ENCODE peak calls at places on chromosomes 13 and 19, in four cellular contexts. N, F, G and H are unnamed samples. For H3K9me3, the result is how much of the 10 kb centered on the place peaks cover.

GRCh38 chr13:65112123-65113075 is 2117.7 kb downstream of the PCDH9 start:
- DNase-seq in G (no peak), F (no peak), N (no peak), H (no peak)

GRCh38 chr19:48681127-48681470 is 8.3 kb upstream of the NTN5 start:
- DNase-seq in F (no peak), G (no peak), N (no peak), H (no peak)

GRCh38 chr19:51600940-51601575 is 29.1 kb downstream of the SIGLEC5 start:
- DNase-seq in F (peak), G (peak), N (no peak), H (no peak)

GRCh38 chr13:101544979-101545378 is 92.5 kb downstream of the ITGBL1 start:
- DNase-seq in G (no peak), F (no peak), N (no peak), H (no peak)

GRCh38 chr13:113926301-113926761 is 47.5 kb downstream of the C13orf46 start:
- DNase-seq in G (no peak), F (no peak), N (no peak), H (no peak)

GRCh38 chr13:52827839-52828238 is 20.6 kb downstream of the PCDH8 start:
- DNase-seq in F (peak), G (no peak), N (no peak), H (no peak)

GRCh38 chr19:42512130-42512636 is 16.1 kb downstream of the CEACAM1 start:
- DNase-seq in N (no peak), F (no peak), G (no peak), H (no peak)

GRCh38 chr19:51511353-51511752 is 9.8 kb upstream of the SIGLEC12 start:
- DNase-seq in N (no peak), F (no peak), G (no peak), H (no peak)

GRCh38 chr19:13797870-13798269 is 2.6 kb downstream of the ZSWIM4 start:
- DNase-seq in G (no peak), F (no peak), N (no peak), H (no peak)

GRCh38 chr19:38483016-38483630 is 49.6 kb downstream of the RYR1 start:
- DNase-seq in F (peak), G (no peak), N (no peak), H (no peak)

GRCh38 chr19:33902395-33902794 is 105.7 kb downstream of the KCTD15 start:
- DNase-seq in F (no peak), N (no peak), G (no peak), H (no peak)

GRCh38 chr13:32894589-32895001 is 121.6 kb upstream of the KL start:
- DNase-seq in G (no peak), F (no peak), N (no peak), H (no peak)

GRCh38 chr19:47280183-47280797 is 5.6 kb downstream of the INAFM1 start:
- DNase-seq in N (no peak), G (no peak), F (no peak), H (peak)

GRCh38 chr19:14383556-14383897 is 2.3 kb downstream of the ADGRE5 start:
- DNase-seq in G (no peak), F (no peak), N (no peak), H (no peak)

GRCh38 chr13:74575729-74576125 is 441.5 kb upstream of the KLF12 start:
- DNase-seq in N (peak), F (peak), G (peak), H (peak)

GRCh38 chr13:103190841-103191240 is 124.6 kb upstream of the SLC10A2 start:
- DNase-seq in N (no peak), G (no peak), F (no peak), H (no peak)

GRCh38 chr19:10211691-10212090 is 16.9 kb upstream of the DNMT1 start:
- DNase-seq in F (no peak), N (no peak), G (no peak), H (no peak)

GRCh38 chr19:41554902-41555301 is 21.1 kb upstream of the CEACAM21 start:
- DNase-seq in N (no peak), F (no peak), G (no peak), H (peak)

GRCh38 chr13:79525051-79525450 is 44.1 kb downstream of the NDFIP2 start:
- DNase-seq in G (no peak), N (no peak), F (no peak), H (no peak)

GRCh38 chr13:39586956-39587605 is 15.9 kb downstream of the LHFPL6 start:
- DNase-seq in G (no peak), F (no peak), N (no peak), H (no peak)

GRCh38 chr13:30196025-30196424 is 111.3 kb downstream of the KATNAL1 start:
- DNase-seq in G (no peak), F (no peak), N (no peak), H (no peak)

GRCh38 chr13:113819341-113819730 is 44.5 kb downstream of the GAS6 start:
- DNase-seq in F (peak), G (no peak), N (no peak), H (no peak)

GRCh38 chr13:44140146-44140545 is 233.5 kb upstream of the SERP2 start:
- DNase-seq in G (no peak), F (no peak), N (no peak), H (no peak)

GRCh38 chr19:5889288-5889971 is 14.2 kb downstream of the NDUFA11 start:
- DNase-seq in F (no peak), G (no peak), N (no peak), H (no peak)

GRCh38 chr13:25249001-25249543 is 38.2 kb downstream of the MTMR6 start:
- DNase-seq in G (no peak), N (no peak), F (no peak), H (no peak)

GRCh38 chr19:5967994-5968430 is 9.9 kb downstream of the RANBP3 start:
- DNase-seq in F (no peak), N (no peak), G (peak), H (peak)

GRCh38 chr13:111630411-111630810 is 310.0 kb downstream of the TEX29 start:
- DNase-seq in N (no peak), F (no peak), G (no peak), H (no peak)

GRCh38 chr19:1000095-1000494 is at the start of gene GRIN3B:
- DNase-seq in F (peak), G (no peak), N (no peak), H (peak)

GRCh38 chr19:40995355-40995754 is 4.3 kb downstream of the CYP2B6 start:
- DNase-seq in F (no peak), N (no peak), G (no peak), H (no peak)

GRCh38 chr19:37353968-37354367 is 16.9 kb upstream of the ZNF527 start:
- DNase-seq in F (no peak), G (no peak), N (no peak), H (no peak)

DNA sequence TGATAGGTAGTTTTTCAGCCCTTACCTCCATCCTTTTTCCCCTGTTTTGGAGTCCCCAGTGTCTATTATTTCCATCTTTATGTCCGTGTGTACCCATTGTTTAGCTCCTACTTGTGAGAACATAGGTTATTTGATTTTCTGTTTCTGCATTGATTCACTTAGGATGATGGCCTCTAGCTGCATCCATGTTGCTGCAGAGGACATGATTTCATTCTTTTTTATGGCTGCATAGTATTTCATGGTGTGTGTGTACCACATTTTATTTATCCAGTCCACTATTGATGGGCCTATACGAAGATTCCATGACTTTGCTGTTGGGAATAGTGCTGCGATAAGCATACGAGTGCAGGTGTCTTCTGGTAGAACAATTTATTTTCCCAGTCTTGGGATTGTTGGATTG is 15.0 kb upstream of the ZNF527 start:
- DNase-seq in N (no peak), G (no peak), F (no peak), H (no peak)
- H3K9me3 ChIP-seq in N (under half), G (under half), F (under half), H (under half)

GRCh38 chr19:35279985-35280821 is 2.1 kb upstream of the HAMP start:
- DNase-seq in G (no peak), F (peak), N (no peak), H (no peak)
- TF ChIP-seq CTCF in G (no peak), F (no peak), N (no peak), H (no peak)

GRCh38 chr13:23570931-23571330 is 719 bp downstream of the TNFRSF19 start:
- DNase-seq in G (no peak), N (no peak), F (no peak), H (no peak)
- H3K27ac ChIP-seq in G (no peak), N (no peak), F (peak), H (no peak)

DNA sequence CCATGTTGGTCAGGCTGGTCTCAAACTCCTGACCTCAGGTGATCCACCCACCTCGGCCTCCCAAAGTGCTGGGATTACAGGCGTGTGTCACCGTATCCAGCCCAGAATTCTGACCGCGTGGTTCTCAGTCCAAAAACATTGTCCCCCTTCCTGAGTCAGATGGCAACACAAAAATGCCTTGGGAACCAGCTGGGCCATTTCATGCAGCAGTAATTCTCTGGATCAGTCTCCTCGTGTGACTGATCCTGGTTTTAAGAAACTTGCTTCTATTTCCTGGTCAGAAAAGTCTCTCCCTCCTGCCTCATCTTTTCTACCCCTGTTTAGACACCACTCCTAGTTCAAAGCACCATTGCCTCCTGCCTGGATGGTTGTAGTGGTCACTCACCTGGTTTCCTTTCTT is 60.9 kb upstream of the USP29 start:
- DNase-seq in N (no peak), F (no peak), G (no peak), H (no peak)
- H3K9me3 ChIP-seq in N (under half), F (under half), G (under half), H (under half)